ENCODE peak calls at places on chromosomes 2 and 18, in seven cellular contexts. T, Q, K, P, H, C and X are unnamed samples.

GRCh38 chr2:98020516-98020915 is 24.8 kb upstream of the TMEM131 start:
- DNase-seq in Q (peak; percentile 20), P (no peak), C (no peak), H (no peak), K (no peak), T (no peak), X (no peak)

GRCh38 chr2:2738276-2738675 is 407.2 kb upstream of the MYT1L start:
- DNase-seq in K (no peak), T (no peak), P (no peak), C (no peak), Q (no peak), H (no peak), X (no peak)

GRCh38 chr2:160227252-160227651 is 27.2 kb upstream of the ITGB6 start:
- DNase-seq in P (peak; percentile 93), K (no peak), H (peak; percentile 52), C (no peak), Q (no peak), T (no peak), X (no peak)

GRCh38 chr18:56953444-56953843 is 193.4 kb upstream of the BOD1L2 start:
- DNase-seq in Q (no peak), T (no peak), P (no peak), H (no peak), K (no peak), C (no peak), X (no peak)

GRCh38 chr2:128631698-128632490 is 313.2 kb upstream of the HS6ST1 start:
- DNase-seq in T (no peak), C (peak; percentile 28), K (peak; percentile 6), H (no peak), P (no peak), Q (peak; percentile 60), X (peak; percentile 31)

GRCh38 chr2:232489516-232490220 is 2.0 kb upstream of the ECEL1 start:
- DNase-seq in H (no peak), Q (peak; percentile 60), C (no peak), P (no peak), T (no peak), K (no peak), X (peak; percentile 23)

GRCh38 chr2:225177098-225177497 is 134.8 kb upstream of the DOCK10 start:
- DNase-seq in T (no peak), K (no peak), P (peak; percentile 39), Q (no peak), H (peak; percentile 11), C (no peak), X (no peak)

GRCh38 chr2:69686855-69687254 is 43.3 kb upstream of the AAK1 start:
- DNase-seq in H (no peak), P (no peak), T (no peak), C (no peak), Q (no peak), K (no peak), X (no peak)

GRCh38 chr2:109204412-109204811 is 75.4 kb downstream of the SH3RF3 start:
- DNase-seq in K (no peak), H (no peak), C (no peak), P (no peak), Q (no peak), T (no peak), X (no peak)

GRCh38 chr2:217655656-217656055 is 347.1 kb downstream of the TNS1 start:
- DNase-seq in Q (no peak), C (no peak), K (no peak), T (no peak), H (no peak), P (no peak), X (no peak)

GRCh38 chr2:217654173-217654572 is 348.6 kb downstream of the TNS1 start:
- DNase-seq in H (no peak), Q (no peak), T (no peak), P (no peak), C (no peak), K (no peak), X (no peak)

GRCh38 chr2:217652761-217653160 is 350.0 kb downstream of the TNS1 start:
- DNase-seq in P (peak; percentile 13), Q (no peak), H (no peak), C (no peak), T (no peak), K (no peak), X (no peak)

GRCh38 chr2:217650716-217651360 is 352.0 kb downstream of the TNS1 start:
- DNase-seq in Q (no peak), H (peak; percentile 66), T (peak; percentile 44), C (peak; percentile 49), P (peak; percentile 78), K (peak; percentile 46), X (no peak)

DNA sequence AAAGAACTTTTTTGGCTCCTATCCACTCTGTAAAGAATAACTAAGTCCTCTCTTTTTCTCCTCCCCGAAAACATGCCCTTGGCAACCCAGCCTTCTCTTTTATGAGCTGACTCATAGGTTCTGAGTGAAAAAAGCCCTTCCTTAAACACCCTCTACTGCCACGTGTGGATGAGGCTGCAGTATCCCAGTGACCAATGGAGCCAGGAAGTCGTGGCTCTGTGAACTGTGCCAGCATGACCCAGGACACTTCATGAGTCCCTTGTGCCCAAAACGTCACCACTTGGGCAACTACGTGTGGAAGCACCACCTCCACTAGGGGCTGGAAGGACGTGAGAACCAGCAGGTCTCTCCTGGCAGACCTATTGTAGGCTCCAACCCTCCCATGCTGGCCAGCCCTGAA is 349.6 kb downstream of the TNS1 start:
- DNase-seq in P (peak; percentile 82), C (no peak), H (peak; percentile 61), T (no peak), K (peak; percentile 84), Q (no peak), X (peak; percentile 46)
- TF ChIP-seq CTCF in P (peak; percentile 8), C (no peak), H (no peak), T (no peak), K (no peak), Q (no peak), X (no peak)

GRCh38 chr2:241315879-241316700 is at the start of gene SEPTIN2:
- DNase-seq in T (peak; percentile 66), P (peak; percentile 70), C (no peak), Q (peak; percentile 84), H (peak; percentile 53), K (peak; percentile 79), X (no peak)

GRCh38 chr2:241314181-241314932 is 1.1 kb downstream of the HDLBP start:
- DNase-seq in K (no peak), Q (no peak), P (peak; percentile 71), H (peak; percentile 69), C (no peak), T (no peak), X (peak; percentile 61)

GRCh38 chr2:241314933-241315182 is 614 bp downstream of the HDLBP start:
- DNase-seq in P (no peak), C (no peak), T (no peak), K (no peak), H (no peak), Q (no peak), X (no peak)

GRCh38 chr2:241316825-241317224 is 1.1 kb downstream of the SEPTIN2 start:
- DNase-seq in Q (no peak), H (no peak), C (no peak), K (no peak), T (no peak), P (no peak), X (no peak)

DNA sequence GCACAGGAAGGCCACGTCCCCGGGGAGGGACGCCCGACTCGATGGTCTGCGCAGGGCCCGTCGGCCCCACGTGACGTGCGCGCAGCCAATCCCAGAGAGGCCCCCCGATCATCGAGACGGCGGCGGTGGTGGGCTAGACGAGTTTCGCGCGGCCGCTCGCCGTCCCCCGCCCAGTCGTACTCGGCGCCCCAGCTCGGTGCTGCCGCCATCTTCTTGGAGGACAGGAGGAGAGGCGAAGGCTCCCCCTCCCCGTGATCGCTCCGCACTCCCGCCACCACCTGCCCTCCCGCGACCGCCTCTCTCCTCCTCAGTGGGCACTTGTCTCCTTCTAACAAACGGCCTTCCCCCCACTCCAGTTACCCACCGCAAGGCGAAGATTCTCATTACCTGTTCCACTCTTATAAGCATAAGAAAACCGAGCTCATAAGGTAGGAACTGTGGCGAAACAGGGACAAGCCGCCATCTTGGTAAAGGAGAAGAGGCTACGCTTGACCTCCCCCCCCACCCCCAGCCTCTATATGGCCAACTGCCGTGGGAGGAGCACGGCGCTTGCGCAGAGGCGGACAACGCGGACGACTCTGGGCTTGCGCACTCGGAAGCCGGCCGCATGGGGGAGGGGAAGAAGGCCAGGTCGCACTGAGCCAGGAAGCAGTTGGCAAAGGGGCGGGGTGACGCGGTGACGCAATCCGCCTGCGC is at the start of gene HDLBP:
- DNase-seq in H (peak; percentile 100), P (peak; percentile 99), K (peak; percentile 100), C (peak; percentile 100), Q (peak; percentile 100), T (peak; percentile 99), X (peak; percentile 100)
- TF ChIP-seq CTCF in H (peak; percentile 9), P (no peak), K (no peak), C (peak; percentile 42), Q (peak; percentile 63), T (peak; percentile 57), X (no peak)

GRCh38 chr2:230321031-230321430 is 6.0 kb upstream of the SP140L start:
- DNase-seq in H (no peak), T (no peak), C (no peak), P (no peak), Q (no peak), K (no peak), X (no peak)

GRCh38 chr2:230325316-230326243 is 1.4 kb upstream of the SP140L start:
- DNase-seq in P (no peak), K (no peak), C (no peak), H (no peak), Q (no peak), T (no peak), X (no peak)

GRCh38 chr2:230324503-230324902 is 2.5 kb upstream of the SP140L start:
- DNase-seq in P (no peak), Q (no peak), K (no peak), H (no peak), T (no peak), C (no peak), X (no peak)

GRCh38 chr2:230323385-230324106 is 3.4 kb upstream of the SP140L start:
- DNase-seq in P (no peak), H (no peak), K (no peak), C (no peak), Q (no peak), T (no peak), X (no peak)

DNA sequence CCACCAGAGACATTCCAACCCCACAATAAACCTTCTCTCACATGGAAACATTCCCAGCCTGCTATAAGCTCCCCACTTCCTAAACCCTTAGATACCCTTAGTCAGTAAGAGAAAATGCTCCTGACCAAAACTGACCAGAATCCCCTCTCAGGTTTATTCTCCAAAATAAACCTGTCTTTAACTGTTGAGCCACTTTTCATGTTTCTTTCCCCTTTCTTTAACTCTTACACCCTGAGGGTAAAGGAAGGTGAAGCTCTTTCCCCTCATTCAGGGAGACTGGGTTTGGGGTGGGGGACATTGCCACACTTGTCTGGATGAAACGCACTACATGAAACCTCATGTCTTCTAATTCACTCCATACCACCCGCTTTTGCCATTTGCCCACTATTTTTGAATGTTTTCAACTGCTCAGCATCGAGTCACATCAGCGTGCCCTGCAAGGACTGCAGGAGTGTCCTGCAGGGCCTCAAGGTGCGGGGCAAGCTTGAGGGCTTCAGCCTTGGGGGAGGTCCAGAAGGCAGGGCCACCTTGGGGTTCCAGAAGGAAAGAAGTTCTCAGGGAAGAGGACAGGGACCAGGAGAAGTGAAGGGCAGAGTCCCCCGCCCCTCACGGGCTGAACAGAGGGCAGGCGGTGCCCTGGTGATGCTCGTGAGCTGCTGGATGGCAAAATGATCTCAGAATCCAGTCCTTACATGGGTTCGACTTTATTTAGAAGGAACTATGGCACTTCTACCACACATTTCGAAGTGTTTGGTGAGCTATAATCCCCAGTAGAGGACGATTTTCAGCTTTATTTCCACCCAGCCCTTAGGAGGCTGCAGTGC is 4.2 kb upstream of the SP140L start:
- DNase-seq in K (no peak), T (no peak), C (no peak), P (no peak), H (no peak), Q (no peak), X (no peak)
- TF ChIP-seq CTCF in K (no peak), T (peak; percentile 31), C (no peak), P (no peak), H (no peak), Q (peak; percentile 19), X (peak; percentile 29)

GRCh38 chr2:53767405-53768232 is at the start of gene CHAC2:
- DNase-seq in P (peak; percentile 84), C (peak; percentile 90), Q (peak; percentile 83), H (peak; percentile 79), T (peak; percentile 75), K (peak; percentile 90), X (peak; percentile 77)
- TF ChIP-seq CTCF in P (peak; percentile 61), C (peak; percentile 17), Q (peak; percentile 74), H (peak; percentile 41), T (peak; percentile 61), K (peak; percentile 47), X (peak; percentile 28)